ENCODE peak calls at places on chromosomes 5 and 9, in nine cellular contexts. Z is A549; Q is mammary epithelial cell; W is HCT116; D is left ventricle myocardium inferior; B is H1; H is IMR-90; C is cardiac muscle cell; T is CD8-positive, alpha-beta T cell. V is an unnamed sample. For H3K4me1, the result is how much of the 10 kb centered on the place peaks cover.

GRCh38 chr5:176153741-176154140 is 84.5 kb upstream of the SIMC1 start:
- DNase-seq in Z (no peak), Q (no peak), W (no peak), D (no peak), B (no peak), H (no peak), C (peak), T (no peak), V (no peak)

GRCh38 chr5:58924306-58924705 is 341.4 kb downstream of the RAB3C start:
- DNase-seq in Z (no peak), Q (no peak), W (no peak), D (no peak), B (no peak), H (no peak), C (no peak), T (no peak), V (peak)

GRCh38 chr5:80376557-80376956 is 31.3 kb upstream of the ZFYVE16 start:
- DNase-seq in Z (no peak), Q (no peak), W (no peak), D (no peak), B (no peak), H (no peak), C (no peak), T (no peak), V (no peak)

GRCh38 chr5:61673007-61673735 is 341.1 kb downstream of the ZSWIM6 start:
- DNase-seq in Z (no peak), Q (peak), W (peak), D (no peak), B (no peak), H (peak), C (no peak), T (no peak), V (peak)

GRCh38 chr5:154683101-154683757 is 71.9 kb upstream of the LARP1 start:
- DNase-seq in Z (peak), Q (no peak), W (no peak), D (no peak), B (no peak), H (no peak), C (no peak), T (no peak), V (no peak)

GRCh38 chr5:1727571-1727970 is 72.1 kb downstream of the MRPL36 start:
- DNase-seq in Z (no peak), Q (no peak), W (no peak), D (no peak), B (no peak), H (no peak), C (no peak), T (peak), V (no peak)

GRCh38 chr5:159971038-159971437 is 37.9 kb upstream of the TTC1 start:
- DNase-seq in Z (no peak), Q (no peak), W (no peak), D (no peak), B (no peak), H (peak), C (peak), T (no peak), V (peak)

GRCh38 chr5:169415948-169416347 is 115.0 kb upstream of the SLIT3 start:
- DNase-seq in Z (no peak), Q (no peak), W (no peak), D (no peak), B (no peak), H (no peak), C (no peak), T (no peak), V (no peak)

GRCh38 chr5:87121315-87122170 is 146.1 kb upstream of the RASA1 start:
- DNase-seq in Z (peak), Q (peak), W (peak), D (no peak), B (no peak), H (peak), C (peak), T (peak), V (peak)

GRCh38 chr5:120446068-120446492 is 18.0 kb upstream of the PRR16 start:
- DNase-seq in Z (no peak), Q (peak), W (no peak), D (no peak), B (no peak), H (peak), C (peak), T (no peak), V (peak)

GRCh38 chr9:88236531-88237453 is 98.5 kb upstream of the SPATA31C2 start:
- DNase-seq in Z (no peak), Q (no peak), W (no peak), D (peak), B (no peak), H (peak), C (peak), T (no peak), V (peak)

GRCh38 chr5:57780306-57780958 is 297.8 kb upstream of the ACTBL2 start:
- DNase-seq in Z (no peak), Q (no peak), W (no peak), D (peak), B (no peak), H (peak), C (no peak), T (no peak), V (peak)

GRCh38 chr5:64766934-64767333 is 1.6 kb downstream of the SREK1IP1 start:
- DNase-seq in Z (no peak), Q (no peak), W (no peak), D (no peak), B (no peak), H (no peak), C (no peak), T (no peak), V (no peak)

GRCh38 chr5:99640646-99641045 is 711.8 kb upstream of the CHD1 start:
- DNase-seq in Z (no peak), Q (no peak), W (no peak), D (no peak), B (no peak), H (no peak), C (no peak), T (no peak), V (no peak)

GRCh38 chr5:124922255-124922975 is 176.0 kb upstream of the ZNF608 start:
- DNase-seq in Z (no peak), Q (no peak), W (no peak), D (no peak), B (no peak), H (no peak), C (no peak), T (no peak), V (no peak)

GRCh38 chr5:135064235-135064570 is 30.2 kb upstream of the PITX1 start:
- DNase-seq in Z (no peak), Q (no peak), W (no peak), D (no peak), B (no peak), H (no peak), C (no peak), T (no peak), V (no peak)

GRCh38 chr9:126723807-126724172 is 81.0 kb upstream of the ZBTB43 start:
- DNase-seq in Z (no peak), Q (no peak), W (no peak), D (no peak), B (no peak), H (no peak), C (peak), T (no peak), V (peak)

GRCh38 chr5:113825143-113825542 is 311.6 kb downstream of the YTHDC2 start:
- DNase-seq in Z (no peak), Q (no peak), W (no peak), D (no peak), B (no peak), H (no peak), C (no peak), T (no peak), V (peak)

DNA sequence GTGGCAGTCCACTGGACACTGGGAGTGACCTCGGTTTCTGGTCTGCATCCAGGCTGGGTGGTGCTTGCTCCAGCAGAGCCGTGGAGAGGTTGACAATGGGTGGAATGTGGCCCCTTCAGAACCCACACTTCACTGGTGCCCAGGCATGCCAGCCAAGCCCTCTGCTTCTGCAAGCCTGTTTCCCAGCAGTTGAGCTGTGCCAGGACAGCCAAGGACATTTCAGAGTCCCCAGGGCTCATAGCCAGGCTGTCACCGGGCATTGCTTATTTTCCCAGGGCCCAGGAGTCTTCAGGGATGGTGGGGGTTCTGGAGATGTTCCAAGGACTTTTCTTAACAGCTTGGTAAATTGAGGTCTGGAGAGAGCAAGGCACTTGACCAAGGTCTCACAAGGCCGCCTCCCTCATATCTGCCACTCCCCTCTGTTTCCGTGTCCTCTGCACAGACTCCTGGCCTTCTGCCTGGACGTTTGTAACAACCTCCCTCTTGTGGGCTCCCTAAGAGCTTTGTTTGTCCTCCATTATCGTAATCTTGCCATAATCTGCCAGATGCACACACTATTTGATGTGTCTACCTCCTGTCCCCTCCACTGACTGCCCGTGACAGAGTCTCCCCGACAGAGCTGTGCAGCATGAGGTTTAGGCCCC is 3.8 kb upstream of the NDST1 start:
- DNase-seq in Z (no peak), Q (no peak), W (no peak), D (peak), B (no peak), H (no peak), C (peak), T (no peak), V (no peak)
- H3K4me1 ChIP-seq in Z (half or more), Q (half or more), W (under half), D (half or more), B (under half), H (half or more), C (under half), T (under half), V (under half)

GRCh38 chr5:138186002-138186447 is 7.1 kb downstream of the KIF20A start:
- DNase-seq in Z (no peak), Q (no peak), W (no peak), D (no peak), B (no peak), H (no peak), C (no peak), T (no peak), V (no peak)

GRCh38 chr5:138180183-138180782 is 1.4 kb downstream of the KIF20A start:
- DNase-seq in Z (peak), Q (peak), W (peak), D (no peak), B (no peak), H (peak), C (peak), T (no peak), V (peak)

GRCh38 chr5:138180841-138181240 is 1.9 kb downstream of the KIF20A start:
- DNase-seq in Z (no peak), Q (no peak), W (no peak), D (no peak), B (no peak), H (no peak), C (no peak), T (no peak), V (no peak)

GRCh38 chr5:138179277-138179857 is 455 bp downstream of the KIF20A start:
- DNase-seq in Z (peak), Q (peak), W (no peak), D (no peak), B (no peak), H (no peak), C (no peak), T (no peak), V (peak)

GRCh38 chr5:138182808-138183207 is 3.9 kb downstream of the KIF20A start:
- DNase-seq in Z (no peak), Q (no peak), W (no peak), D (no peak), B (no peak), H (no peak), C (no peak), T (no peak), V (no peak)
- H3K27ac ChIP-seq in Z (no peak), Q (no peak), W (no peak), D (peak), B (no peak), H (no peak), C (no peak), T (no peak), V (no peak)

DNA sequence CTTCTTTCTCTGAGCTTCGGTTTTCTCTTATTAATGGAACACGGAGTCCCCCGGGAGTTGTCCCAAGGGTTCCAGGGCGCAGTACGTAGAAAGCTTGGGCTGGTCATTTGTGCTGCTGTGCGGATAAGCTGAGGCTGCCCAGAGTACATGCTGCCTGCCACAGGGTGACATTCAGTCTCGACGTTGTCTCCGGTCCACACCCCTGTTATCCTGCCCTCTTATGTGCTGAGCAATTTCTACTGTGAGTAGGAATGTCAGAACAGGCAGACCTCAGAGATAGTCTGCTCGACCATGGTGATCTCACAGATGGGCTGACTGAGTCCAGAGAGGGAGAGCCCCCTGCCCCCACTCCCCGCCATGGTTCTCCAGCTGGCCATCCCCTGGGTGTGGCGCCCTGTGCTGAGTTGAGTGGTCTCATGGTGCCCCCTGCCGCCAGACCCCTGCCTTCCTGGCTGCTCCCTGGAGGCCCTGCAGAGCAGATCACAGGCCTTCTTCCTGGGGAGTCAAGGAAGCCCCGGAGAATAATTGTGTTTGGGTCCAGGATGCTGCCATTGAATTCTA is 124.0 kb downstream of the RGS3 start:
- DNase-seq in Z (no peak), Q (no peak), W (no peak), D (peak), B (no peak), H (peak), C (peak), T (peak), V (no peak)
- TF ChIP-seq CTCF in Z (no peak), Q (no peak), W (no peak), D (peak), B (peak), H (peak), C (peak), T (no peak), V (peak)

DNA sequence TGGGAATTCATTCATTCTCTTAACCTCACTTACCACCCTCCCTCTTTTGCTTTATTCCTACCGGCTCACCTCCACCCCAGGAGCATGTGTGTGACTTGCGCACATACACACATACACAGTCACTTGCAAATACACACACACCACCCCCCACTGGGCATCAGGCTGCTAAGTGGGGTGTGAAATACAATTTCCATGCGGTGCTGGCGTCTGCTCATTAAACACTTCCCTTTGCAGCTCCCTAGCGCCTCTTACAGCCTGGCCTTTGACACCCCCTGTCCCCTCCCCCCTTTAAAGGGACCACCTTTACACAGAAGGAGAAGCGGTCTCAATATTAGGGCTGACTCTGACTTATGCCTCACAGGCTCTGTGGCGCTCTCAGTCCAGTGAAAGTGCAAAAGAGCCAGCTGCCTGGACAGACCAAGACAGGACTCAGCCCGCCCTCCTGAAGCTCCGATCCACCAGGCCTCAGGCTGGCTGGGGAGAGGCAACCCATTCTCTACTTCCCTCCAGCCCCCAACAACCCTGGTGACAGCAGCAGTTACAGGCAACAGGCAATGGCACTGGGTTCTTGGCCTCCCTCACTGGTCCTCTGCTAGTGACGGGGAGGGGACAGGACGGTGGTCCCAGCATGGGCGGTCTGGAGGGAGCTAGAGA is 12.2 kb downstream of the ENHO start:
- DNase-seq in Z (no peak), Q (no peak), W (no peak), D (no peak), B (no peak), H (no peak), C (no peak), T (no peak), V (no peak)
- H3K4me1 ChIP-seq in Z (under half), Q (under half), W (under half), D (under half), B (under half), H (under half), C (under half), T (under half), V (under half)

GRCh38 chr9:136398286-136398685 is 1.7 kb downstream of the SNAPC4 start:
- DNase-seq in Z (no peak), Q (no peak), W (no peak), D (no peak), B (no peak), H (no peak), C (no peak), T (no peak), V (no peak)

GRCh38 chr9:136400038-136400834 is at the start of gene SNAPC4:
- DNase-seq in Z (peak), Q (peak), W (peak), D (peak), B (peak), H (peak), C (peak), T (peak), V (peak)

GRCh38 chr9:136397643-136398042 is 2.3 kb downstream of the SNAPC4 start:
- DNase-seq in Z (no peak), Q (no peak), W (no peak), D (no peak), B (no peak), H (no peak), C (no peak), T (no peak), V (no peak)

GRCh38 chr9:136401173-136401922 is 1.4 kb upstream of the SNAPC4 start:
- DNase-seq in Z (no peak), Q (no peak), W (no peak), D (no peak), B (no peak), H (peak), C (no peak), T (no peak), V (no peak)

GRCh38 chr9:136399176-136400037 is 563 bp downstream of the SNAPC4 start:
- DNase-seq in Z (no peak), Q (peak), W (no peak), D (no peak), B (no peak), H (no peak), C (peak), T (no peak), V (no peak)
- H3K27ac ChIP-seq in Z (peak), Q (peak), W (peak), D (peak), B (peak), H (peak), C (no peak), T (no peak), V (peak)

DNA sequence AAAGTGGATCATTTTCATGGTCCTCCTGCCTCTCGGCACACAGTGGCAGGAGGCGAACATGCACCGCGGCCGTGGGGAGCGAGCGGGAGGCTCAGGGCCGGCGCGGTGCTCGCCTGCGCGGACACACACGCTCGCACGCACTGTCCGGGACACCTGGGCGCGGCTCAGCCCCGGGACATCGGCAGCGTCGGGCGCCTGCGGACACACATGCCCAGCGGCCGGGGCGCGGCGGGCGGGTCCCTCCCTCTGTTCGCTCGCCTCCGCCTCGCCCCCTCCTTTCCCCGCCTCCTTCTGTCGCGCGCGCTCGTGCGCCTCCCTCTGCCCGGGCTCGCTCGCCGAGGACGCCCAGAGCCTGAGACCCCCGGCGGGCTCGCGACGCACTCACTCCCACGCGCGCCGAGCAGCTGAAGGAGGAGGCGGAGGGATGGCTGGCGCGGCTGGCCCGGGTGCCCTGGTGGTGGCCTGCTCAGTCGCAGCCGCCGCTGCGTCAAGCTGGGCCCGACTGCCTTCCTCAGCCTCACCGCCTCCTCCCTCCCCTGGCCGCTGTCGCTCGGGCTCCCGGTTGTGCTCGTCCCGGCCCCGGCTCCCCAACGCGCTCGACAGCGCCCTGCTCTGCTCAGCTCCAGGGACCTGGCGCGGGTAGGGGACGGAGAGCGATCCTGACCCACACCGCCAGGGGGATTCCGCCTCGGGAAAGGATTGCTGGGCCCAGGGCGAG is at the start of gene FRMD3:
- DNase-seq in Z (peak), Q (peak), W (peak), D (peak), B (peak), H (peak), C (peak), T (no peak), V (peak)
- TF ChIP-seq CTCF in Z (peak), Q (peak), W (peak), D (peak), B (peak), H (peak), C (peak), T (no peak), V (peak)

DNA sequence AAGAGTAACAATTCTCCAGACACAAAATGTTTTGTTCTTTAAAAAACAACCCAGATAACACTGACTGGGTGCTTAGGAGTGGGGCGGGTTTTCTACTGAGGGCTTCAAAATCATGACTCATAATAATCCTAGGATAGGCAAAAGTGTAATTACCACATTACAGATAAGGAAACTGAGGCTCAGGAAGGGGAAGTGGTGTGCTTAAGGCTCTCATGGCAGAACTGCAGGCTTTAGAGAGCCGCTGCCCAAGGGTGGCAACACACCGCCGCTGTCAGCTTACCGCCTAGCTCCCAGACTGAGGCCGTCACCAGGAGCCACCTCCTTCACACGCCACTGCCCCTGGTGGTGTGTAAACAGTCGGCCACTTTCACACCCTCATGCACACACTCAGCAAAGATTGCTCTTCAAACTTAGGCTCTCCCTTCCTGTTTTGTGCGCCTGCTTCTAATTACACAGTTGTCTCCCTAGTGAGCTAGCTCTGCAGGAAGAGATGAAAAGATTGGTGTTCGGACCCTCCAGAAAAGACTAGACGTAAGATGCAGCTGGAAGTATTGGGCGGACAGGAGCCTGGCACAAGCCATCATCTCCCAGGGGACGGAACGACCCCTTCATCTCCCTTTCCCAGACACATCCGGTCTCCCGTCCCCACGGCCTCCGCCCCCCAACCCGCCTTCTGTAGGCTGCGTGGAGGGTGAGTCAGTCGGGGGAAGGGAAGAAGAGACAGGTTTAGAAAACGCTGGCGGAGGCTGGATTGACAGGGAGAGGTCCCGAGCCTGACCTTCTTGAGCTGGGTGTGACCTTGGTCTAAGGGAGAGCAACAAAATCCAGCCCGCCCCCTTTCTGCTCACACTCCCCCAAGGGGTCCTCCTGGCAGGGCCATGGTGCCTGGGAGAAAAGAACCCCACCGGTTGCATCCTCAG is 162.7 kb downstream of the SYK start:
- DNase-seq in Z (peak), Q (no peak), W (peak), D (no peak), B (no peak), H (no peak), C (peak), T (no peak), V (no peak)
- H3K4me1 ChIP-seq in Z (under half), Q (under half), W (under half), D (under half), B (under half), H (under half), C (under half), T (under half), V (under half)

V was measured in fibroblast of lung.